ENCODE peak calls at places on chromosomes 6 and 20, in four cellular contexts. E is astrocyte of the spinal cord; S is CD8-positive, alpha-beta T cell; X is neural progenitor cell. R is an unnamed sample.

GRCh38 chr6:148983366-148983765 is 236.5 kb downstream of the UST start:
- DNase-seq in E (no peak), S (no peak), X (no peak), R (no peak)

GRCh38 chr20:32188376-32189122 is 19.0 kb downstream of the PLAGL2 start:
- DNase-seq in E (no peak), S (no peak), X (no peak), R (no peak)

GRCh38 chr6:107667790-107668189 is 156.3 kb downstream of the SCML4 start:
- DNase-seq in E (no peak), S (no peak), X (no peak), R (no peak)

GRCh38 chr6:169454204-169454871 is 200.7 kb upstream of the THBS2 start:
- DNase-seq in E (peak; percentile 57), S (no peak), X (no peak), R (no peak)

GRCh38 chr20:63835031-63835858 is 4.2 kb upstream of the ZBTB46 start:
- DNase-seq in E (peak; percentile 97), S (no peak), X (peak; percentile 98), R (peak; percentile 68)

GRCh38 chr20:62536731-62537401 is 61.1 kb upstream of the GATA5 start:
- DNase-seq in E (no peak), S (no peak), X (no peak), R (no peak)

GRCh38 chr20:48456361-48457184 is 371.2 kb downstream of the PREX1 start:
- DNase-seq in E (no peak), S (no peak), X (peak; percentile 86), R (no peak)

GRCh38 chr6:106444777-106445507 is 84.4 kb downstream of the CRYBG1 start:
- DNase-seq in E (peak; percentile 61), S (no peak), X (peak; percentile 76), R (peak; percentile 23)

GRCh38 chr6:123189805-123190204 is 193.8 kb downstream of the CLVS2 start:
- DNase-seq in E (no peak), S (no peak), X (no peak), R (no peak)

GRCh38 chr6:117168296-117169059 is 96.9 kb upstream of the VGLL2 start:
- DNase-seq in E (no peak), S (no peak), X (no peak), R (no peak)

GRCh38 chr6:75532521-75532920 is 38.9 kb upstream of the FILIP1 start:
- DNase-seq in E (peak; percentile 30), S (no peak), X (no peak), R (no peak)

GRCh38 chr20:33465536-33466302 is 22.2 kb upstream of the SNTA1 start:
- DNase-seq in E (no peak), S (no peak), X (peak; percentile 75), R (peak; percentile 26)

GRCh38 chr20:59648720-59649119 is 44.4 kb downstream of the PHACTR3 start:
- DNase-seq in E (no peak), S (no peak), X (no peak), R (no peak)

GRCh38 chr20:37202267-37202943 is 23.1 kb upstream of the MROH8 start:
- DNase-seq in E (peak; percentile 94), S (no peak), X (peak; percentile 53), R (peak; percentile 33)
- TF ChIP-seq CTCF in E (peak; percentile 86), S (peak; percentile 56), X (peak; percentile 83), R (peak; percentile 93)

DNA sequence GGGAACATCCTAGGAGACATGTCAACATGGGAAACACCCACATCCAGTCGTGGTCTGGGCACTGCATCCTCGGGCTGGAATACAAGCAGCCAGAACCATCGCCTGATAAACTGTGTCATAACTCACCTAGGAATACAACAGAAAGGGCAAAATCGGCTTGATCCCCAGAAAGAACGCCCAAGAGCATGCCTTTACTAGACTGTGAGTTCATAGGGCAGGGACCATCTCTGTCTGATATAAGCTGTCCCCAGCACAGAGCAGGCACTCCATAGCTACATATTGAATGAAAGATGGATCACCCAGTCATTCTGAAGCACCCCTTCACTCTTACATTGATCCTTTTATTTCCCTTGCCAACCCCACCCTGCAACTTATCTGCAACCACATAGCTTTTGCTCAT is 23.8 kb downstream of the RIPOR2 start:
- DNase-seq in E (no peak), S (no peak), X (no peak), R (no peak)
- TF ChIP-seq CTCF in E (no peak), S (no peak), X (no peak), R (no peak)

DNA sequence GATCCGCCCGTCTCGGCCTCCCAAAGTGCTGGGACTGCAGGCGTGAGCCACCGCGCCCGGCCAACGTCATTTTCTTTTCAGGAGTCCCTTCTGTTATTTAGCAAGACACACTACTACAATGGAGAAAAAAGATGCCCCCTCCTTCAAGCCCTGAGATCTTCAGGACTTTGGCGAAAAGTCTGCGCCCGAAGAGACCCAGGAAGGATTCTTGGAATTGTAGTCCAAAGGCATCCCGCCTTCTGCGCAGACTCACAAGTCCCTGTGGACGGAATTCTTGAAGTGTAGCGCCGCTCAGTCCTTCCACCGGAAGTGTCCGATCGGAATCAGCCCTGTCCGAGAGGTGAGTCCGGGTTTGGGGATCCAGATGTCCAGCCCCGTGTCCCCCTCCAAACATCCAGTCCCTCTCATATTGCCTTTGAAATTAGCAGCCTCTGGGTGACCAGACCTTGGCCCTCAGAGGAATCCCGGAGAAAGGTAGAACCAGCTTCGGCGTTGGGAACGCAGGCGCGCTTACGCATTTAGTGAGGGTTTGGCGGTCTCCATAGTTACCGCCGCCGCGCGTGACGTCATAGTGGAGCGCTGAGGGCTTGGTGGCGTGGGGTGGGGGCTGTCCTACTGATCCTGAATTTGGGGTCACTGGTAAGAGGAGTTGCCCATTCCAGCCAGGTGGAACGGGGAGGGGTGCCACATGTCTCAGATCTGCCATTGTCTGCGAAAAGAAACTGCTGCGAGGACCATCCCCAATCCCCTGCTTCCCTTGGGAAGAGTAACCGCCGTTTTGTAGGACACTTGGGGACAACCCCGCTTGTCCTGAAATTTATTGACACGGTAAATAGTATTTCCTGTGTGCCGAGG is 490 bp downstream of the ZNF165 start:
- DNase-seq in E (peak; percentile 99), S (peak; percentile 91), X (peak; percentile 97), R (peak; percentile 91)
- TF ChIP-seq CTCF in E (no peak), S (no peak), X (no peak), R (no peak)

GRCh38 chr6:28211840-28212509 is 13.1 kb upstream of the ZSCAN9 start:
- DNase-seq in E (no peak), S (no peak), X (peak; percentile 38), R (no peak)

GRCh38 chr6:28209753-28210535 is 15.1 kb upstream of the ZSCAN9 start:
- DNase-seq in E (no peak), S (no peak), X (no peak), R (no peak)

GRCh38 chr6:28213213-28213523 is 11.9 kb upstream of the ZSCAN9 start:
- DNase-seq in E (no peak), S (no peak), X (no peak), R (no peak)

GRCh38 chr6:28215425-28215824 is 9.7 kb upstream of the ZSCAN9 start:
- DNase-seq in E (no peak), S (no peak), X (no peak), R (no peak)

DNA sequence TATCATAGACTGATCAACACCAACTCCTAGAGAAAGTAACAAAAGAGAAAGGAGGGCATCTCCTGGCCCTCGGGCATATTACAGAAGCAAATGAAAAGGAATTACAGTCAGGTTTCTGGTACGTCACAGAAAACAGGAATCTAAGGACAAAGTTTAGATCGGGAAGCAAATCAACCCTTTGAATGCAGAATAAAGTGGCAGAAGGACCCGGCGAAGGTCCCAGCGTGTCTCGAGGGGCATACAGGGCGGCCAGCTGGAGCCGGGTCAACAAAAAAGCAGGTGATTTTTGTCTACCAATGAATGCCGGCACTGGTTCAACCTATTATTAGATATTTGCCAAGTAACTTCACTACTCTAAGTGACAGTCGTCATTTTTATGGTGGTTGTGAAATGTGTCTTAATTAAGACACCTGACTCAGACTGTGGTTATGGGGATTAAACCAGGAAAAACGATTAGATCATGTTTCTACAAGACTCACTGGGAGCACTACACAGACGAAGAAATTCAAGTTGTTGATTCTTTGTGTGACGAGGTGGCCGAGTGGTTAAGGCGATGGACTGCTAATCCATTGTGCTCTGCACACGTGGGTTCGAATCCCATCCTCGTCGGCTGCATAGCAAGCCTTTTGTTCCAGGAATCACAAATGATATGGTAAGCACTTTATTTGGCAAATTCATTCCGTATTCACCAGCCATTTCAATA is 12.4 kb upstream of the ZSCAN9 start:
- DNase-seq in E (peak; percentile 86), S (no peak), X (peak; percentile 78), R (peak; percentile 28)
- TF ChIP-seq CTCF in E (no peak), S (no peak), X (no peak), R (no peak)